ENCODE peak calls at places on chromosomes 6 and 20, in eight cellular contexts. L is effector CD4-positive, alpha-beta T cell; Q is cardiac fibroblast; F is Caki2; X is left cardiac atrium; B is stimulated activated CD4-positive, alpha-beta T cell treated with anti-CD3 and anti-CD28 coated beads, Interleukin-15, amount 100 ng/mL, for 1 hour; C is stimulated activated CD8-positive, alpha-beta memory T cell treated with anti-CD3 and anti-CD28 coated beads, Interleukin-4, amount 100 ng/mL, for 24 hours; Y is iris pigment epithelial cell. N is an unnamed sample.

GRCh38 chr6:7727150-7727950 is 1.5 kb downstream of the BMP6 start:
- DNase-seq in C (no peak), B (no peak), Y (peak), F (peak), X (peak), L (no peak), Q (peak), N (peak)

GRCh38 chr6:38634518-38634917 is 5.2 kb downstream of the BTBD9 start:
- DNase-seq in X (no peak), L (no peak), F (no peak), C (no peak), Y (peak), Q (no peak), B (no peak), N (no peak)

GRCh38 chr6:36368921-36369880 is 18.3 kb downstream of the ETV7 start:
- DNase-seq in L (no peak), B (no peak), C (no peak), F (no peak), Y (peak), Q (peak), X (no peak), N (no peak)

GRCh38 chr6:54294965-54295532 is 13.2 kb upstream of the TINAG start:
- DNase-seq in Y (no peak), L (no peak), C (no peak), F (no peak), X (no peak), Q (no peak), B (no peak), N (no peak)

GRCh38 chr6:9933674-9934073 is 481.2 kb downstream of the TFAP2A start:
- DNase-seq in Q (no peak), Y (peak), C (no peak), L (no peak), X (no peak), B (no peak), F (no peak), N (no peak)

GRCh38 chr20:64115171-64115911 is 8.0 kb upstream of the NPBWR2 start:
- DNase-seq in Q (no peak), C (no peak), Y (no peak), F (no peak), X (no peak), B (no peak), L (no peak), N (no peak)

GRCh38 chr6:25774120-25774730 is 19.7 kb downstream of the SLC17A4 start:
- DNase-seq in Q (no peak), C (no peak), Y (no peak), F (no peak), X (no peak), L (no peak), B (no peak), N (no peak)

GRCh38 chr6:26258199-26258977 is 106.6 kb upstream of the BTN3A2 start:
- DNase-seq in Y (no peak), X (no peak), Q (no peak), C (no peak), L (no peak), F (no peak), B (no peak), N (no peak)

N was measured in right lobe of liver.